ENCODE peak calls at places on chromosomes 13 and 19, in six cellular contexts. Y, N, V, A, B and G are unnamed samples.
A peak's percentile ranks its signal among the peaks of the same experiment; 100 is the strongest.

GRCh38 chr19:41758846-41759245 is 3.5 kb downstream of the CEACAM6 start:
- DNase-seq in Y (no peak), N (no peak), V (no peak), A (no peak), B (no peak), G (no peak)

GRCh38 chr19:33947565-33947964 is 150.9 kb downstream of the KCTD15 start:
- DNase-seq in Y (no peak), N (no peak), V (no peak), A (no peak), B (no peak), G (no peak)

GRCh38 chr13:26909515-26909914 is 148.9 kb upstream of the GPR12 start:
- DNase-seq in Y (no peak), N (no peak), V (no peak), A (no peak), B (no peak), G (no peak)

GRCh38 chr19:8329993-8330392 is 8.7 kb downstream of the RPS28 start:
- DNase-seq in Y (no peak), N (no peak), V (peak; percentile 4), A (no peak), B (no peak), G (no peak)

GRCh38 chr13:30477346-30478235 is 11.9 kb upstream of the HMGB1 start:
- DNase-seq in Y (peak; percentile 17), N (peak; percentile 53), V (no peak), A (no peak), B (no peak), G (no peak)

GRCh38 chr13:112069727-112070300 is 2.9 kb downstream of the SOX1 start:
- DNase-seq in Y (no peak), N (peak; percentile 58), V (no peak), A (no peak), B (no peak), G (no peak)

GRCh38 chr19:29795461-29795860 is 16.3 kb upstream of the CCNE1 start:
- DNase-seq in Y (no peak), N (no peak), V (no peak), A (no peak), B (no peak), G (no peak)

GRCh38 chr13:99018418-99019180 is 40.7 kb upstream of the DOCK9 start:
- DNase-seq in Y (no peak), N (no peak), V (no peak), A (no peak), B (no peak), G (no peak)

GRCh38 chr19:21260164-21260847 is 68.9 kb downstream of the ZNF708 start:
- DNase-seq in Y (no peak), N (no peak), V (no peak), A (no peak), B (no peak), G (no peak)

GRCh38 chr19:29680447-29680846 is 15.2 kb downstream of the PLEKHF1 start:
- DNase-seq in Y (peak; percentile 73), N (no peak), V (no peak), A (no peak), B (no peak), G (peak; percentile 65)

GRCh38 chr13:71874490-71874889 is 7.5 kb upstream of the DACH1 start:
- DNase-seq in Y (no peak), N (no peak), V (no peak), A (no peak), B (no peak), G (no peak)

GRCh38 chr19:3981736-3982681 is 3.3 kb downstream of the EEF2 start:
- DNase-seq in Y (no peak), N (no peak), V (peak; percentile 7), A (no peak), B (no peak), G (no peak)

GRCh38 chr19:44539236-44539819 is 9.9 kb upstream of the CEACAM20 start:
- DNase-seq in Y (no peak), N (no peak), V (no peak), A (no peak), B (no peak), G (no peak)

GRCh38 chr19:28838909-28839308 is 374.0 kb downstream of the UQCRFS1 start:
- DNase-seq in Y (no peak), N (no peak), V (no peak), A (no peak), B (no peak), G (no peak)

GRCh38 chr19:49136771-49137171 is 17.4 kb downstream of the PPFIA3 start:
- DNase-seq in Y (no peak), N (no peak), V (no peak), A (no peak), B (no peak), G (no peak)

GRCh38 chr13:45811891-45812583 is 39.5 kb downstream of the SIAH3 start:
- DNase-seq in Y (no peak), N (no peak), V (no peak), A (no peak), B (no peak), G (no peak)

GRCh38 chr19:3479177-3479818 is 1.0 kb downstream of the SMIM24 start:
- DNase-seq in Y (no peak), N (peak; percentile 69), V (peak; percentile 94), A (no peak), B (no peak), G (no peak)

GRCh38 chr19:48501446-48501960 is 10.1 kb downstream of the LMTK3 start:
- DNase-seq in Y (no peak), N (peak; percentile 90), V (peak; percentile 93), A (peak; percentile 43), B (peak; percentile 84), G (no peak)

GRCh38 chr13:32323912-32324311 is 8.6 kb downstream of the BRCA2 start:
- DNase-seq in Y (no peak), N (no peak), V (no peak), A (no peak), B (no peak), G (no peak)

GRCh38 chr19:45103200-45103624 is 10.2 kb downstream of the PPP1R37 start:
- DNase-seq in Y (no peak), N (no peak), V (no peak), A (no peak), B (no peak), G (no peak)

GRCh38 chr13:111875922-111876321 is 191.0 kb upstream of the SOX1 start:
- DNase-seq in Y (no peak), N (peak; percentile 28), V (no peak), A (no peak), B (no peak), G (no peak)

GRCh38 chr19:8438236-8438635 is 6.5 kb upstream of the HNRNPM start:
- DNase-seq in Y (no peak), N (no peak), V (no peak), A (no peak), B (no peak), G (no peak)

GRCh38 chr13:102687520-102687919 is 7.3 kb downstream of the METTL21C start:
- DNase-seq in Y (no peak), N (no peak), V (no peak), A (no peak), B (no peak), G (no peak)
- TF ChIP-seq TAF1 in Y (no peak), N (no peak), V (no peak), A (no peak), B (no peak), G (no peak)

GRCh38 chr13:57629391-57629804 is 2.1 kb upstream of the PCDH17 start:
- DNase-seq in Y (no peak), N (no peak), V (no peak), A (no peak), B (no peak), G (no peak)

GRCh38 chr13:57630661-57631606 is 610 bp upstream of the PCDH17 start:
- DNase-seq in Y (no peak), N (peak; percentile 49), V (no peak), A (no peak), B (no peak), G (no peak)

GRCh38 chr13:57631607-57632275 is at the start of gene PCDH17:
- DNase-seq in Y (no peak), N (peak; percentile 76), V (no peak), A (no peak), B (no peak), G (no peak)

GRCh38 chr13:57627663-57628062 is 3.9 kb upstream of the PCDH17 start:
- DNase-seq in Y (no peak), N (no peak), V (peak; percentile 27), A (no peak), B (no peak), G (no peak)

DNA sequence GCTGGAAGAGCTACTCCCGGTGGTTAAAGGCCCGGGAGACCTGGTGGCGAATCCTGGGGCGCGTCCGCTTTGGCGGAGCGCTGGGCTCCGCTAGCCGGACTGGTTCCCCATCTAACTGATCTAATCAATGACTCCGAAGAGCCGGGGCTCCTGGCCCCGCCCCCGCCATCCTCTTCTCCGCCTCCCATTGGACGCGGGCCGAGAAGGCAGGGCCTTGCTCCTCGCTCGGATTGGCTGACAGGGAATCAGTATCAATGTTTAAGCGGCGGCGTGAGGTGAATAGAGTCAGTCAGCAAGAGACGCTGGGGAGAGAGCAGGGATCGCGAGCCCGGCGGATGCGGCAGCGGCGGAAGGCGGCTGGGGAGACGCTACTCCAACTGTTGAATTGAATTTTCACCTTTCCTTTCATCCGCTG is 1.7 kb upstream of the PCDH17 start:
- DNase-seq in Y (no peak), N (peak; percentile 97), V (peak; percentile 11), A (no peak), B (no peak), G (no peak)
- TF ChIP-seq POLR2A in Y (no peak), N (peak; percentile 98), V (no peak), A (no peak), B (no peak), G (no peak)

DNA sequence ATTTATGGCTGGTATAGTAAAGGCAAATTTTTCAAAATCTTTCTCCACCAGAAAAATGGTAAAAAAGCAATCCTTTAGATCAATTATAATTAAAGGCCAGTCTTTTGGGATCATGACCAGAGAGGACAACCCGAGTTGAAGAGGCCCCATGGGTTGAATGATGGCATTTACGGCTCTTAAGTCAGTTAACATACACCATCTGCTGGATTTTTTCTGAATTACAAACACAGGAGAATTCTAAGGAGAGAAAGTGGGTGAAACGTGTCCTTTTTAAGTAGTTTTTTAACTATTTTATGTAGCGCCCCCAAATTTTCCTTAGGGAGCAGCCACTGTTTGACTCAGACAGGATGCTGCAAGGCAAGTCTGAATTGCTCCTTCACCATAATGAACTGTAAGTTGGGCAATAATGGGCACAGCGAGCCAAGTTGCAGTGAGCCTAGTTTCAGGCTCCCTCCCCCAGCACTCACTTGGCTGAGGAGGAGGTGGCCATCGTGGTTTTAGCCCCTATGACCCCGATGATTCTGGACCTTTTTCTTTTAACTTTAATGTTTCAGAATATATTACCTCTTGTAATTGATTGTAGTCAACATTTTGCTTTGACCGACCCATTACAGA is 13.6 kb upstream of the ZNF611 start:
- DNase-seq in Y (no peak), N (no peak), V (peak; percentile 10), A (peak; percentile 4), B (peak; percentile 35), G (no peak)
- TF ChIP-seq TAF1 in Y (no peak), N (no peak), V (no peak), A (no peak), B (no peak), G (no peak)

GRCh38 chr19:16067205-16067938 is 8.9 kb upstream of the TPM4 start:
- DNase-seq in Y (no peak), N (no peak), V (no peak), A (no peak), B (no peak), G (no peak)
- TF ChIP-seq POLR2A in Y (no peak), N (no peak), V (no peak), A (no peak), B (no peak), G (no peak)

DNA sequence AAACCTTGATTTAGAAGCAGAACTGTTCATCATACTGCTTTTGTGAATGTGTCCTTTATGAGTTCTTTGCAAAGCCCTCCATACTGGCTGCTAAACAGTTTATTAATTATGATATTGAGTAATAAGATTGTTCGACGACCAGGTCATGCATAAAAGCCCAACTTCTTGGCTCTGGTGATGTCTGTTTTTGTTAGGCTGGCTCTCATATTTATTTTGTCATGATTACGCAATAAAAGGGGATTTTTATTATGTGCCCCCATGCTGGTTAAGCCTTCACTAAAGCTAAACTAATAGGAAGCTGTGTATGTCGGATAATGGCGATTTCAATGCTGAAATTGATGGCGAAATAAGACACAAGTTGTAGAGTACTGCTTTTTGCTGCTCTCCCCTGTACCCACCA is 227.3 kb downstream of the DCT start:
- DNase-seq in Y (no peak), N (no peak), V (no peak), A (no peak), B (no peak), G (no peak)
- TF ChIP-seq TAF1 in Y (no peak), N (no peak), V (no peak), A (no peak), B (no peak), G (no peak)